ENCODE peak calls at places on chromosomes 5 and 9, in nine cellular contexts. Q is fibroblast of gingiva; C is kidney; I is activated CD4-positive, alpha-beta T cell treated with anti-CD3 and anti-CD28 coated beads, Interleukin-2, amount 50 U/mL, for 1 hour; K is T follicular helper cell; S is cardiac muscle cell; T is activated CD8-positive, alpha-beta T cell treated with anti-CD3 and anti-CD28 coated beads, Interleukin-2, amount 10 ng/mL, durations not matched to agents 7 days and 5 days; B is H54; O is stimulated activated CD4-positive, alpha-beta T cell treated with anti-CD3 and anti-CD28 coated beads, Interleukin-12 subunit alpha, Interleukin-12 subunit beta, amount 100 ng/mL, for 24 hours. P is an unnamed sample.
A peak's percentile ranks its signal among the peaks of the same experiment; 100 is the strongest.

GRCh38 chr5:1801954-1802295 is 718 bp downstream of the NDUFS6 start:
- DNase-seq in Q (no peak), C (no peak), I (no peak), K (no peak), S (peak; percentile 48), T (no peak), B (no peak), O (no peak), P (no peak)

GRCh38 chr5:17838506-17838905 is 204.2 kb downstream of the TAF11L14 start:
- DNase-seq in Q (no peak), C (no peak), I (no peak), K (no peak), S (no peak), T (no peak), B (no peak), O (no peak), P (no peak)

GRCh38 chr5:106094836-106095235 is 1575.9 kb downstream of the EFNA5 start:
- DNase-seq in Q (no peak), C (no peak), I (no peak), K (no peak), S (no peak), T (no peak), B (no peak), O (no peak), P (no peak)

GRCh38 chr9:34254141-34254913 is 74.7 kb downstream of the KIF24 start:
- DNase-seq in Q (peak; percentile 60), C (no peak), I (no peak), K (no peak), S (no peak), T (no peak), B (peak; percentile 83), O (no peak), P (no peak)

GRCh38 chr5:50672663-50673062 is 6.2 kb downstream of the PARP8 start:
- DNase-seq in Q (no peak), C (no peak), I (no peak), K (no peak), S (no peak), T (no peak), B (no peak), O (no peak), P (no peak)

GRCh38 chr5:72447751-72448150 is 59.5 kb downstream of the ZNF366 start:
- DNase-seq in Q (no peak), C (no peak), I (no peak), K (no peak), S (no peak), T (no peak), B (no peak), O (no peak), P (no peak)

GRCh38 chr9:11558043-11558442 is 945.2 kb upstream of the PTPRD start:
- DNase-seq in Q (no peak), C (no peak), I (no peak), K (no peak), S (no peak), T (no peak), B (no peak), O (no peak), P (no peak)

GRCh38 chr5:31036407-31036806 is 157.1 kb upstream of the CDH6 start:
- DNase-seq in Q (peak; percentile 51), C (no peak), I (no peak), K (no peak), S (no peak), T (no peak), B (no peak), O (no peak), P (no peak)

GRCh38 chr5:167759411-167759821 is 532.0 kb upstream of the WWC1 start:
- DNase-seq in Q (no peak), C (no peak), I (no peak), K (no peak), S (no peak), T (no peak), B (peak; percentile 40), O (no peak), P (no peak)

GRCh38 chr9:127803507-127804352 is 1.0 kb downstream of the FPGS start:
- DNase-seq in Q (peak; percentile 72), C (peak; percentile 83), I (peak; percentile 20), K (no peak), S (no peak), T (no peak), B (peak; percentile 99), O (no peak), P (peak; percentile 42)

GRCh38 chr5:5316333-5316732 is 106.1 kb upstream of the ICE1 start:
- DNase-seq in Q (no peak), C (no peak), I (no peak), K (no peak), S (no peak), T (no peak), B (peak; percentile 78), O (no peak), P (no peak)